ENCODE peak calls at places on chromosomes 13 and 19, in five cellular contexts. D is HCT116, G is SK-N-SH, Q is GM23338, Z is A549. L is an unnamed sample.

GRCh38 chr19:32581704-32582164 is 744 bp downstream of the PDCD5 start:
- DNase-seq in D (no peak), G (peak), Q (peak), Z (peak), L (no peak)

GRCh38 chr19:12723643-12724426 is at the start of gene TNPO2:
- DNase-seq in D (peak), G (peak), Q (peak), Z (peak), L (peak)

GRCh38 chr13:99314640-99315176 is 7.5 kb upstream of the GPR183 start:
- DNase-seq in D (peak), G (no peak), Q (no peak), Z (no peak), L (no peak)

GRCh38 chr19:55552620-55553019 is 7.3 kb upstream of the SBK3 start:
- DNase-seq in D (no peak), G (no peak), Q (no peak), Z (no peak), L (no peak)

GRCh38 chr19:51079486-51080110 is 3.1 kb downstream of the KLK14 start:
- DNase-seq in D (no peak), G (no peak), Q (no peak), Z (no peak), L (no peak)

GRCh38 chr19:17841810-17842662 is 5.7 kb downstream of the JAK3 start:
- DNase-seq in D (peak), G (peak), Q (peak), Z (peak), L (no peak)

GRCh38 chr13:106153041-106153440 is 382.4 kb downstream of the EFNB2 start:
- DNase-seq in D (no peak), G (no peak), Q (no peak), Z (no peak), L (no peak)

GRCh38 chr19:6794817-6795431 is 22.4 kb downstream of the VAV1 start:
- DNase-seq in D (no peak), G (no peak), Q (peak), Z (peak), L (no peak)

GRCh38 chr19:58086825-58087710 is 11.0 kb downstream of the ZSCAN18 start:
- DNase-seq in D (no peak), G (no peak), Q (no peak), Z (no peak), L (no peak)

GRCh38 chr13:67855837-67856238 is 625.7 kb upstream of the PCDH9 start:
- DNase-seq in D (no peak), G (no peak), Q (no peak), Z (no peak), L (no peak)

GRCh38 chr13:46386996-46387851 is at the start of gene RUBCNL:
- DNase-seq in D (peak), G (peak), Q (peak), Z (peak), L (peak)

GRCh38 chr13:30752991-30753616 is 17.8 kb downstream of the ALOX5AP start:
- DNase-seq in D (no peak), G (no peak), Q (no peak), Z (no peak), L (no peak)

GRCh38 chr13:99656843-99657506 is 155.7 kb downstream of the TM9SF2 start:
- DNase-seq in D (no peak), G (no peak), Q (no peak), Z (peak), L (no peak)

GRCh38 chr19:49635530-49636229 is 4.3 kb downstream of the RRAS start:
- DNase-seq in D (no peak), G (no peak), Q (peak), Z (peak), L (no peak)

GRCh38 chr13:50715402-50716146 is 127.9 kb downstream of the DLEU7 start:
- DNase-seq in D (no peak), G (no peak), Q (no peak), Z (no peak), L (peak)

GRCh38 chr13:59546178-59546577 is 617.5 kb downstream of the DIAPH3 start:
- DNase-seq in D (no peak), G (no peak), Q (no peak), Z (no peak), L (no peak)

GRCh38 chr13:28704282-28704681 is 14.5 kb downstream of the SLC46A3 start:
- DNase-seq in D (no peak), G (no peak), Q (no peak), Z (no peak), L (no peak)

GRCh38 chr13:93867481-93867880 is 612.0 kb downstream of the DCT start:
- DNase-seq in D (no peak), G (no peak), Q (no peak), Z (no peak), L (no peak)

GRCh38 chr13:98927954-98928927 is 49.6 kb downstream of the DOCK9 start:
- DNase-seq in D (no peak), G (peak), Q (peak), Z (no peak), L (no peak)

GRCh38 chr13:32894589-32895001 is 121.6 kb upstream of the KL start:
- DNase-seq in D (no peak), G (no peak), Q (no peak), Z (no peak), L (peak)

GRCh38 chr13:80047406-80047805 is 293.5 kb downstream of the SPRY2 start:
- DNase-seq in D (no peak), G (no peak), Q (no peak), Z (no peak), L (no peak)

GRCh38 chr13:111906306-111906705 is 160.6 kb upstream of the SOX1 start:
- DNase-seq in D (no peak), G (no peak), Q (no peak), Z (no peak), L (no peak)

GRCh38 chr19:29587059-29587458 is 19.0 kb upstream of the POP4 start:
- DNase-seq in D (no peak), G (no peak), Q (no peak), Z (no peak), L (no peak)

GRCh38 chr13:108629353-108629752 is at the start of gene MYO16:
- DNase-seq in D (no peak), G (no peak), Q (peak), Z (no peak), L (no peak)

GRCh38 chr19:47157455-47158321 is 27.1 kb downstream of the SAE1 start:
- DNase-seq in D (no peak), G (no peak), Q (peak), Z (no peak), L (peak)

GRCh38 chr19:30752876-30753275 is 380.7 kb downstream of the ZNF536 start:
- DNase-seq in D (no peak), G (no peak), Q (no peak), Z (no peak), L (no peak)

GRCh38 chr19:51025809-51026553 is 435 bp downstream of the KLK11 start:
- DNase-seq in D (no peak), G (peak), Q (no peak), Z (no peak), L (no peak)

GRCh38 chr13:46983881-46984280 is 87.0 kb upstream of the HTR2A start:
- DNase-seq in D (no peak), G (no peak), Q (no peak), Z (no peak), L (no peak)

GRCh38 chr13:20501548-20501947 is 24.1 kb downstream of the CRYL1 start:
- DNase-seq in D (no peak), G (no peak), Q (no peak), Z (no peak), L (no peak)

GRCh38 chr13:20501139-20501538 is 24.5 kb downstream of the CRYL1 start:
- DNase-seq in D (no peak), G (no peak), Q (no peak), Z (no peak), L (no peak)

GRCh38 chr13:20503088-20504083 is 22.3 kb downstream of the CRYL1 start:
- DNase-seq in D (no peak), G (no peak), Q (no peak), Z (no peak), L (no peak)

GRCh38 chr13:20506676-20507075 is 19.0 kb downstream of the CRYL1 start:
- DNase-seq in D (no peak), G (no peak), Q (no peak), Z (no peak), L (no peak)

GRCh38 chr13:20505405-20506366 is 20.0 kb downstream of the CRYL1 start:
- DNase-seq in D (no peak), G (no peak), Q (no peak), Z (no peak), L (no peak)
- TF ChIP-seq REST in D (no peak), G (no peak), Q (no peak), Z (no peak), L (no peak)

GRCh38 chr13:114128348-114128623 is 4.1 kb downstream of the RASA3 start:
- DNase-seq in D (no peak), G (no peak), Q (no peak), Z (no peak), L (no peak)

GRCh38 chr13:114130131-114130707 is 2.2 kb downstream of the RASA3 start:
- DNase-seq in D (no peak), G (no peak), Q (no peak), Z (no peak), L (no peak)

GRCh38 chr13:114128624-114129522 is 3.5 kb downstream of the RASA3 start:
- DNase-seq in D (peak), G (no peak), Q (no peak), Z (no peak), L (peak)

GRCh38 chr13:114130708-114131580 is 1.5 kb downstream of the RASA3 start:
- DNase-seq in D (no peak), G (peak), Q (peak), Z (peak), L (peak)

GRCh38 chr13:114129649-114130062 is 2.8 kb downstream of the RASA3 start:
- DNase-seq in D (no peak), G (no peak), Q (no peak), Z (no peak), L (peak)
- H3K4me3 ChIP-seq in D (peak), G (peak), Q (peak), Z (no peak), L (peak)

DNA sequence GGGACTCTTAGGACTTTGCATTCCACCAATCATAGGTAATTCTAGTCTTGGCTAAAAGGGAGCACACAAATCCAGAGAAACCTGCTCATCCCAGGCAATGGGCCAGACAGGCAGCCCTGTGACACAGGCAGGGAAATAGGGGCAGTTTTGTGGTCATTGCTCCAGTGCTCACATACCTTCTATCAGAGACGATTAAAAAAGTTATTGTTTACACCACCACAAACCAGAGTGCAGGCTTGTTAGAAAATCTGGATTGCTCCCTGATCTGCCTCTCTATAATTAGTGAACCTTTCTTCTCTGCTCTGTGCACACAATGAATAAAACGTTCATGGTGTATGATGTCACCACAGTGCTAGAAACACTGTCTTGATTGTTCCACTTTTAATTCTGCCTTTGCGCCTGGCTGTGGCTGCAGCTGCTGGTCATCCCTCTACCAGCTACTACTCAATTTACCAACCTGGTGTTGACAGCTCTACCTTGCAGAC is 121.6 kb upstream of the SPATA13 start:
- DNase-seq in D (no peak), G (no peak), Q (no peak), Z (no peak), L (no peak)
- TF ChIP-seq REST in D (no peak), G (no peak), Q (no peak), Z (no peak), L (no peak)

DNA sequence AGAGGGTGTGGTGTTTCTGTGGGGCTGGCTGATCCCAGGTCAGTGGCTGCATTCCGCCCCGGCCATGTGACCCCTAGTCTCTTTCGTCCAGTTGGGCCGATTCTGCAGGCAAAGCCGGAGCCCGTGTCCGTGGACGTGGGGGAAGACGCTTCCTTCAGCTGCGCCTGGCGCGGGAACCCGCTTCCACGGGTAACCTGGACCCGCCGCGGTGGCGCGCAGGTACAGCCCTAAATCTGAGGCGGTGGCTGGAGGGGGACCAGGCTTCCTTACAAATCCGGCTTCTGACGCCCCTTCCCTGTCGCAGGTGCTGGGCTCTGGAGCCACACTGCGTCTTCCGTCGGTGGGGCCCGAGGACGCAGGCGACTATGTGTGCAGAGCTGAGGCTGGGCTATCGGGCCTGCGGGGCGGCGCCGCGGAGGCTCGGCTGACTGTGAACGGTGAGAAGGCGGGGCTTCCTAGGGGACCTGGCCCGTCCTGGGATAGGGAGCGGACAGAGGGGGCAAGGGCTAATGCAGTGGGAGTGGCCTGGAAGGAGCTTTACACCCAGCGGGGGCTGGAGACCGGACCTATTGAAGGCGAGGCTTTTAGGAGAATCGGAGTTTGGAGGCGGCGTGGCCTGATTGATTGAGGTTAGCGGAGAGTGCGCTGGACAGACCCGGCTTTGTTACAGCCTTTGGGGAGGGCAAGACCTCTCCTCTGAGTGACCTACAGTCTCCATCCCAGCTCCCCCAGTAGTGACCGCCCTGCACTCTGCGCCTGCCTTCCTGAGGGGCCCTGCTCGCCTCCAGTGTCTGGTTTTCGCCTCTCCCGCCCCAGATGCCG is 4.3 kb downstream of the KIRREL2 start:
- DNase-seq in D (no peak), G (no peak), Q (peak), Z (no peak), L (no peak)
- H3K4me3 ChIP-seq in D (peak), G (no peak), Q (peak), Z (no peak), L (no peak)

DNA sequence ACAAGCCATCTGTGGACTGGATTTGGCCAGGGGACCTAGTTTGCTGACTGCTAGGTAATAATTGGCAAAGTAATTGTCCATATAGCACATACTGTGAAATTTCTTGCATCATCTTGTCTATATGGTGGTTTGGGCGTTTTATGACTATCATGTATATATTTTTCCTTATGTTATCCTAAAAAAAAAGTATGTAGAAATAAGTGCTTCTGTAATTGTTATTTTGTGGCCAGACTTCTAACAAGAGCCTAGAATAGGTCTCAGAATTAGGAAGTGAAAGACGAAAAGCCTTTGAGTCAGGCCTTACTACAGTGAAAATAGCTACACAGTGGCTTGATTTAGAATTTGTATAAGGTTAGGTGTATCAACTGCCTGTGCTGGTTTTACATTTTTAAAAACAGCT is 4.2 kb downstream of the FNDC3A start:
- DNase-seq in D (no peak), G (no peak), Q (no peak), Z (no peak), L (peak)
- TF ChIP-seq REST in D (no peak), G (no peak), Q (no peak), Z (no peak), L (no peak)

GRCh38 chr13:21081926-21082325 is 20.5 kb upstream of the LATS2 start:
- DNase-seq in D (no peak), G (no peak), Q (no peak), Z (no peak), L (no peak)

GRCh38 chr13:21078501-21078900 is 17.1 kb upstream of the LATS2 start:
- DNase-seq in D (no peak), G (no peak), Q (no peak), Z (no peak), L (no peak)

GRCh38 chr13:21079206-21079605 is 17.8 kb upstream of the LATS2 start:
- DNase-seq in D (no peak), G (no peak), Q (no peak), Z (no peak), L (no peak)

GRCh38 chr13:21077360-21078353 is 16.3 kb upstream of the LATS2 start:
- DNase-seq in D (no peak), G (no peak), Q (no peak), Z (no peak), L (no peak)

GRCh38 chr13:21079761-21080730 is 18.7 kb upstream of the LATS2 start:
- DNase-seq in D (no peak), G (no peak), Q (no peak), Z (no peak), L (no peak)
- H3K4me3 ChIP-seq in D (no peak), G (peak), Q (no peak), Z (no peak), L (no peak)

GRCh38 chr13:74770361-74770760 is 636.2 kb upstream of the KLF12 start:
- DNase-seq in D (no peak), G (no peak), Q (no peak), Z (peak), L (no peak)
- TF ChIP-seq REST in D (no peak), G (no peak), Q (no peak), Z (no peak), L (no peak)

GRCh38 chr19:8050274-8051096 is 2.1 kb upstream of the CCL25 start:
- DNase-seq in D (peak), G (peak), Q (peak), Z (peak), L (peak)
- H3K4me3 ChIP-seq in D (no peak), G (no peak), Q (peak), Z (peak), L (peak)

GRCh38 chr19:2503521-2504109 is 27.7 kb downstream of the GADD45B start:
- DNase-seq in D (peak), G (no peak), Q (no peak), Z (peak), L (no peak)
- TF ChIP-seq REST in D (no peak), G (no peak), Q (no peak), Z (no peak), L (no peak)